ENCODE peak calls at places on chromosomes 16 and 17, in six cellular contexts. X, L, F, S, P and A are unnamed samples.

GRCh38 chr17:33330877-33331276 is 37.8 kb upstream of the ASIC2 start:
- DNase-seq in X (no peak), L (no peak), F (no peak), S (no peak), P (no peak), A (no peak)

GRCh38 chr17:60712675-60713074 is 35.0 kb downstream of the BCAS3 start:
- DNase-seq in X (no peak), L (no peak), F (no peak), S (no peak), P (no peak), A (no peak)

GRCh38 chr17:72502940-72503341 is 382.1 kb downstream of the SOX9 start:
- DNase-seq in X (no peak), L (no peak), F (peak), S (no peak), P (no peak), A (no peak)

GRCh38 chr17:8672326-8672725 is 41.8 kb upstream of the MYH10 start:
- DNase-seq in X (no peak), L (no peak), F (no peak), S (no peak), P (no peak), A (no peak)

GRCh38 chr17:32518856-32519768 is 32.3 kb downstream of the CDK5R1 start:
- DNase-seq in X (peak), L (peak), F (peak), S (peak), P (peak), A (peak)

GRCh38 chr16:87371261-87371866 is 12.2 kb downstream of the FBXO31 start:
- DNase-seq in X (no peak), L (no peak), F (no peak), S (no peak), P (no peak), A (no peak)

GRCh38 chr16:58727796-58728568 is 6.1 kb downstream of the GOT2 start:
- DNase-seq in X (no peak), L (no peak), F (no peak), S (no peak), P (no peak), A (no peak)

GRCh38 chr17:56431736-56432135 is 161.8 kb upstream of the NOG start:
- DNase-seq in X (no peak), L (no peak), F (no peak), S (no peak), P (no peak), A (no peak)

GRCh38 chr16:75603241-75603640 is 19.8 kb downstream of the ADAT1 start:
- DNase-seq in X (no peak), L (no peak), F (no peak), S (no peak), P (no peak), A (no peak)

GRCh38 chr17:55420776-55421178 is 858 bp downstream of the MMD start:
- DNase-seq in X (peak), L (peak), F (no peak), S (no peak), P (peak), A (no peak)

GRCh38 chr17:62807812-62808575 is at the start of gene MARCHF10:
- DNase-seq in X (peak), L (peak), F (no peak), S (no peak), P (peak), A (peak)

GRCh38 chr16:85888405-85889331 is 10.3 kb upstream of the IRF8 start:
- DNase-seq in X (no peak), L (no peak), F (peak), S (no peak), P (no peak), A (no peak)

GRCh38 chr17:42407289-42407836 is 15.7 kb downstream of the CAVIN1 start:
- DNase-seq in X (peak), L (peak), F (no peak), S (no peak), P (peak), A (peak)

GRCh38 chr17:66829386-66829864 is 5.5 kb upstream of the CACNG5 start:
- DNase-seq in X (no peak), L (no peak), F (peak), S (no peak), P (peak), A (no peak)

GRCh38 chr16:56355786-56356275 is 69.5 kb downstream of the AMFR start:
- DNase-seq in X (no peak), L (no peak), F (no peak), S (peak), P (peak), A (no peak)

GRCh38 chr17:78986048-78986648 is 6.4 kb upstream of the LGALS3BP start:
- DNase-seq in X (peak), L (no peak), F (no peak), S (no peak), P (no peak), A (no peak)

GRCh38 chr17:22507823-22508222 is 815.5 kb downstream of the KCNJ18 start:
- DNase-seq in X (no peak), L (no peak), F (no peak), S (no peak), P (no peak), A (no peak)

GRCh38 chr17:3512512-3513171 is 36.8 kb downstream of the ASPA start:
- DNase-seq in X (no peak), L (no peak), F (peak), S (no peak), P (peak), A (no peak)

GRCh38 chr17:81291662-81292061 is 3.4 kb downstream of the SLC38A10 start:
- DNase-seq in X (peak), L (peak), F (no peak), S (no peak), P (peak), A (no peak)

GRCh38 chr17:49997256-49997735 is 2.3 kb upstream of the DLX3 start:
- DNase-seq in X (no peak), L (no peak), F (no peak), S (no peak), P (no peak), A (no peak)

GRCh38 chr17:60601443-60602384 is 1.7 kb downstream of the PPM1D start:
- DNase-seq in X (peak), L (no peak), F (no peak), S (no peak), P (no peak), A (peak)

GRCh38 chr16:989354-989814 is 7.8 kb downstream of the SOX8 start:
- DNase-seq in X (no peak), L (no peak), F (no peak), S (no peak), P (no peak), A (no peak)

GRCh38 chr16:75908718-75909117 is 182.4 kb upstream of the CPHXL start:
- DNase-seq in X (no peak), L (no peak), F (no peak), S (no peak), P (no peak), A (no peak)

GRCh38 chr17:68431661-68432071 is 25.6 kb downstream of the WIPI1 start:
- DNase-seq in X (peak), L (peak), F (no peak), S (no peak), P (no peak), A (no peak)

GRCh38 chr17:17679243-17679642 is 2.0 kb upstream of the RAI1 start:
- DNase-seq in X (no peak), L (no peak), F (no peak), S (no peak), P (no peak), A (no peak)

GRCh38 chr17:60863892-60864673 is 186.4 kb downstream of the BCAS3 start:
- DNase-seq in X (no peak), L (no peak), F (peak), S (no peak), P (no peak), A (no peak)

GRCh38 chr17:68832140-68832871 is 122.9 kb downstream of the ABCA8 start:
- DNase-seq in X (no peak), L (no peak), F (no peak), S (no peak), P (no peak), A (no peak)

GRCh38 chr17:46088595-46088994 is 89.5 kb downstream of the STH start:
- DNase-seq in X (no peak), L (no peak), F (no peak), S (no peak), P (no peak), A (no peak)

GRCh38 chr17:80872999-80873951 is 118.4 kb upstream of the CHMP6 start:
- DNase-seq in X (peak), L (no peak), F (no peak), S (no peak), P (peak), A (no peak)

GRCh38 chr17:2415081-2415480 is 14.2 kb upstream of the MNT start:
- DNase-seq in X (no peak), L (no peak), F (no peak), S (no peak), P (no peak), A (no peak)